ENCODE peak calls at places on chromosomes 5 and 9, in five cellular contexts. J is GM12878, K is H1, A is HepG2, F is K562. U is an unnamed sample.

GRCh38 chr9:17059465-17059864 is 75.4 kb upstream of the CNTLN start:
- DNase-seq in A (no peak), K (no peak), J (no peak), F (no peak), U (no peak)

GRCh38 chr5:14265574-14265973 is 122.4 kb downstream of the TRIO start:
- DNase-seq in K (no peak), J (no peak), F (no peak), A (peak; percentile 53), U (no peak)

GRCh38 chr5:157306092-157306491 is 40.2 kb downstream of the CYFIP2 start:
- DNase-seq in K (no peak), A (no peak), J (no peak), F (no peak), U (no peak)

GRCh38 chr5:100409538-100409937 is 125.6 kb upstream of the FAM174A start:
- DNase-seq in F (no peak), A (no peak), K (no peak), J (no peak), U (no peak)

GRCh38 chr5:115455241-115455640 is 89.3 kb downstream of the FEM1C start:
- DNase-seq in F (no peak), A (no peak), K (no peak), J (no peak), U (no peak)

GRCh38 chr5:138696501-138696900 is 56.7 kb upstream of the CTNNA1 start:
- DNase-seq in A (no peak), K (no peak), J (no peak), F (no peak), U (no peak)

GRCh38 chr9:89994988-89995613 is 390.3 kb downstream of the GADD45G start:
- DNase-seq in A (peak; percentile 20), K (no peak), F (no peak), J (no peak), U (no peak)

GRCh38 chr5:111930407-111930806 is 173.4 kb upstream of the NREP start:
- DNase-seq in K (no peak), A (no peak), J (no peak), F (no peak), U (no peak)

GRCh38 chr9:117543089-117543488 is 128.2 kb upstream of the ASTN2 start:
- DNase-seq in J (no peak), F (no peak), A (no peak), K (no peak), U (no peak)

GRCh38 chr5:75054110-75054930 is 2.0 kb upstream of the GCNT4 start:
- DNase-seq in A (no peak), J (no peak), K (peak; percentile 62), F (no peak), U (peak; percentile 23)

GRCh38 chr5:3179220-3179619 is 416.4 kb upstream of the IRX1 start:
- DNase-seq in K (no peak), J (no peak), F (no peak), A (no peak), U (no peak)

GRCh38 chr5:76210946-76211345 is 127.8 kb downstream of the SV2C start:
- DNase-seq in J (no peak), A (no peak), K (no peak), F (no peak), U (no peak)

GRCh38 chr5:52841114-52841513 is 53.4 kb downstream of the ITGA1 start:
- DNase-seq in J (no peak), A (no peak), K (no peak), F (no peak), U (no peak)

GRCh38 chr9:18665947-18666346 is 192.0 kb downstream of the ADAMTSL1 start:
- DNase-seq in J (no peak), A (no peak), K (no peak), F (no peak), U (no peak)

GRCh38 chr5:62931081-62931480 is 352.5 kb downstream of the LRRC70 start:
- DNase-seq in A (no peak), K (no peak), J (no peak), F (no peak), U (no peak)

GRCh38 chr5:10671041-10672008 is 89.7 kb downstream of the DAP start:
- DNase-seq in K (no peak), F (no peak), A (no peak), J (no peak), U (peak; percentile 55)

GRCh38 chr5:127228540-127229184 is 61.9 kb upstream of the MEGF10 start:
- DNase-seq in K (no peak), F (peak; percentile 36), A (no peak), J (no peak), U (peak; percentile 7)

GRCh38 chr5:146425023-146425422 is 22.1 kb upstream of the TCERG1 start:
- DNase-seq in J (no peak), K (no peak), F (peak; percentile 18), A (no peak), U (no peak)

GRCh38 chr9:130459941-130460340 is 15.2 kb downstream of the ASS1 start:
- DNase-seq in A (no peak), F (no peak), J (no peak), K (no peak), U (no peak)

GRCh38 chr9:90095682-90096081 is 490.9 kb downstream of the GADD45G start:
- DNase-seq in J (no peak), F (no peak), K (no peak), A (no peak), U (peak; percentile 43)

GRCh38 chr5:132457371-132458225 is 33.0 kb downstream of the IRF1 start:
- DNase-seq in F (no peak), A (peak; percentile 23), J (no peak), K (no peak), U (no peak)

GRCh38 chr5:1594336-1595106 is 70.8 kb upstream of the LPCAT1 start:
- DNase-seq in J (peak; percentile 70), F (peak; percentile 88), K (peak; percentile 81), A (peak; percentile 87), U (peak; percentile 99)

GRCh38 chr5:65808261-65808741 is 86.3 kb downstream of the NLN start:
- DNase-seq in F (no peak), A (no peak), K (no peak), J (no peak), U (no peak)

GRCh38 chr5:157215826-157216167 is 35.2 kb downstream of the ITK start:
- DNase-seq in F (peak; percentile 3), J (no peak), K (no peak), A (no peak), U (no peak)

GRCh38 chr5:55714339-55714738 is 2.2 kb upstream of the SLC38A9 start:
- DNase-seq in A (no peak), F (no peak), K (no peak), J (no peak), U (no peak)

GRCh38 chr5:125185740-125186139 is 439.3 kb upstream of the ZNF608 start:
- DNase-seq in J (no peak), K (no peak), A (no peak), F (no peak), U (no peak)

GRCh38 chr5:125189451-125190051 is 443.1 kb upstream of the ZNF608 start:
- DNase-seq in A (no peak), F (no peak), K (no peak), J (no peak), U (no peak)

GRCh38 chr5:125186911-125187375 is 440.5 kb upstream of the ZNF608 start:
- DNase-seq in K (no peak), J (no peak), F (no peak), A (no peak), U (peak; percentile 16)

GRCh38 chr5:125194901-125195300 is 448.5 kb upstream of the ZNF608 start:
- DNase-seq in A (no peak), K (no peak), F (no peak), J (no peak), U (no peak)

GRCh38 chr5:125190232-125191051 is 444.0 kb upstream of the ZNF608 start:
- DNase-seq in F (no peak), K (no peak), A (no peak), J (no peak), U (peak; percentile 40)
- TF ChIP-seq USF2 in F (no peak), K (no peak), A (no peak), J (no peak), U (no peak)

GRCh38 chr5:105392710-105393149 is 1830.1 kb upstream of the NUDT12 start:
- DNase-seq in F (peak; percentile 90), J (no peak), K (no peak), A (peak; percentile 70), U (no peak)
- TF ChIP-seq SIN3A in F (peak; percentile 70), J (no peak), K (no peak), A (no peak), U (no peak)

GRCh38 chr5:44809956-44810276 is 1.2 kb downstream of the MRPS30 start:
- DNase-seq in A (no peak), F (peak; percentile 10), J (no peak), K (no peak), U (no peak)
- H3K79me2 ChIP-seq in A (peaks cover 39% of the 10 kb centered on the region), F (peaks cover 71% of the 10 kb centered on the region), J (peaks cover 47% of the 10 kb centered on the region), K (peaks cover 16% of the 10 kb centered on the region), U (peaks cover 45% of the 10 kb centered on the region)

GRCh38 chr5:23717486-23717885 is 210.1 kb downstream of the PRDM9 start:
- DNase-seq in K (no peak), J (no peak), A (no peak), F (no peak), U (no peak)
- TF ChIP-seq USF2 in K (no peak), J (no peak), A (no peak), F (no peak), U (no peak)

U was measured in SK-N-SH.